ENCODE peak calls at places on chromosomes 7 and 10, in five cellular contexts. D, Q, B, O and J are unnamed samples.

GRCh38 chr10:103985726-103986125 is 18.8 kb downstream of the SLK start:
- DNase-seq in D (no peak), Q (no peak), B (no peak), O (no peak), J (no peak)

GRCh38 chr10:88404133-88404532 is 179.0 kb downstream of the RNLS start:
- DNase-seq in D (no peak), Q (no peak), B (no peak), O (no peak), J (no peak)

GRCh38 chr7:151367304-151367703 is 25.7 kb downstream of the NUB1 start:
- DNase-seq in D (no peak), Q (no peak), B (no peak), O (no peak), J (no peak)

GRCh38 chr7:158943713-158944112 is 87.4 kb downstream of the DYNC2I1 start:
- DNase-seq in D (no peak), Q (no peak), B (no peak), O (no peak), J (no peak)

GRCh38 chr10:50566150-50566549 is 57.6 kb downstream of the SGMS1 start:
- DNase-seq in D (no peak), Q (no peak), B (no peak), O (no peak), J (no peak)

GRCh38 chr10:127563718-127564553 is 14.8 kb downstream of the NPS start:
- DNase-seq in D (no peak), Q (no peak), B (no peak), O (peak), J (no peak)

GRCh38 chr7:129008645-129009414 is 46.1 kb downstream of the TNPO3 start:
- DNase-seq in D (no peak), Q (no peak), B (no peak), O (peak), J (no peak)

GRCh38 chr7:1020849-1021251 is 23.5 kb upstream of the GPR146 start:
- DNase-seq in D (no peak), Q (no peak), B (no peak), O (no peak), J (no peak)

GRCh38 chr10:86086418-86086817 is 280.2 kb downstream of the GRID1 start:
- DNase-seq in D (no peak), Q (no peak), B (no peak), O (no peak), J (no peak)

GRCh38 chr7:154757756-154758155 is 245.2 kb downstream of the PAXIP1 start:
- DNase-seq in D (no peak), Q (no peak), B (no peak), O (no peak), J (no peak)

GRCh38 chr7:111324228-111324627 is 233.3 kb downstream of the LRRN3 start:
- DNase-seq in D (no peak), Q (no peak), B (no peak), O (peak), J (no peak)

GRCh38 chr7:149865437-149865836 is 8.3 kb upstream of the ATP6V0E2 start:
- DNase-seq in D (peak), Q (no peak), B (peak), O (no peak), J (no peak)

GRCh38 chr10:10818082-10818481 is 199.6 kb upstream of the CELF2 start:
- DNase-seq in D (peak), Q (no peak), B (no peak), O (no peak), J (no peak)

GRCh38 chr10:122163182-122164027 is 107.7 kb upstream of the BTBD16 start:
- DNase-seq in D (no peak), Q (no peak), B (no peak), O (no peak), J (no peak)

GRCh38 chr10:74008212-74008731 is 10.4 kb downstream of the VCL start:
- DNase-seq in D (peak), Q (no peak), B (no peak), O (peak), J (no peak)

GRCh38 chr10:100863433-100863832 is 49.3 kb upstream of the SLF2 start:
- DNase-seq in D (no peak), Q (no peak), B (peak), O (no peak), J (no peak)

GRCh38 chr7:151429555-151430331 is 10.2 kb downstream of the CRYGN start:
- DNase-seq in D (no peak), Q (no peak), B (no peak), O (no peak), J (no peak)

GRCh38 chr10:47165711-47166404 is 134.1 kb upstream of the GDF10 start:
- DNase-seq in D (peak), Q (no peak), B (peak), O (no peak), J (no peak)

GRCh38 chr7:121041516-121042148 is 53.1 kb downstream of the CPED1 start:
- DNase-seq in D (no peak), Q (no peak), B (no peak), O (no peak), J (no peak)

GRCh38 chr7:44534087-44534486 is 7.0 kb downstream of the NPC1L1 start:
- DNase-seq in D (no peak), Q (no peak), B (no peak), O (no peak), J (no peak)

GRCh38 chr10:103458720-103459119 is at the start of gene CALHM1:
- DNase-seq in D (no peak), Q (peak), B (no peak), O (peak), J (no peak)

GRCh38 chr10:29229258-29229705 is 59.6 kb upstream of the LYZL1 start:
- DNase-seq in D (no peak), Q (no peak), B (no peak), O (no peak), J (no peak)

GRCh38 chr7:129986600-129986999 is 33.8 kb upstream of the UBE2H start:
- DNase-seq in D (no peak), Q (no peak), B (no peak), O (no peak), J (no peak)

GRCh38 chr7:27996141-27996540 is 184.5 kb downstream of the JAZF1 start:
- DNase-seq in D (no peak), Q (no peak), B (no peak), O (no peak), J (no peak)

GRCh38 chr7:27992092-27992491 is 188.5 kb downstream of the JAZF1 start:
- DNase-seq in D (no peak), Q (no peak), B (no peak), O (no peak), J (no peak)

GRCh38 chr7:27995228-27995627 is 185.4 kb downstream of the JAZF1 start:
- DNase-seq in D (no peak), Q (no peak), B (no peak), O (no peak), J (no peak)

GRCh38 chr7:27992755-27993478 is 187.7 kb downstream of the JAZF1 start:
- DNase-seq in D (no peak), Q (no peak), B (no peak), O (no peak), J (no peak)

GRCh38 chr7:27994639-27995038 is 186.0 kb downstream of the JAZF1 start:
- DNase-seq in D (peak), Q (no peak), B (no peak), O (no peak), J (no peak)
- TF ChIP-seq CTCF in D (no peak), Q (no peak), B (no peak), O (no peak), J (no peak)

GRCh38 chr10:34286136-34286739 is 528.9 kb downstream of the PARD3 start:
- DNase-seq in D (no peak), Q (no peak), B (no peak), O (no peak), J (no peak)

GRCh38 chr10:34281661-34282060 is 533.4 kb downstream of the PARD3 start:
- DNase-seq in D (no peak), Q (no peak), B (no peak), O (no peak), J (no peak)

GRCh38 chr10:34275626-34276025 is 539.5 kb downstream of the PARD3 start:
- DNase-seq in D (no peak), Q (no peak), B (no peak), O (no peak), J (no peak)

GRCh38 chr10:34282186-34282585 is 532.9 kb downstream of the PARD3 start:
- DNase-seq in D (no peak), Q (no peak), B (no peak), O (no peak), J (no peak)

DNA sequence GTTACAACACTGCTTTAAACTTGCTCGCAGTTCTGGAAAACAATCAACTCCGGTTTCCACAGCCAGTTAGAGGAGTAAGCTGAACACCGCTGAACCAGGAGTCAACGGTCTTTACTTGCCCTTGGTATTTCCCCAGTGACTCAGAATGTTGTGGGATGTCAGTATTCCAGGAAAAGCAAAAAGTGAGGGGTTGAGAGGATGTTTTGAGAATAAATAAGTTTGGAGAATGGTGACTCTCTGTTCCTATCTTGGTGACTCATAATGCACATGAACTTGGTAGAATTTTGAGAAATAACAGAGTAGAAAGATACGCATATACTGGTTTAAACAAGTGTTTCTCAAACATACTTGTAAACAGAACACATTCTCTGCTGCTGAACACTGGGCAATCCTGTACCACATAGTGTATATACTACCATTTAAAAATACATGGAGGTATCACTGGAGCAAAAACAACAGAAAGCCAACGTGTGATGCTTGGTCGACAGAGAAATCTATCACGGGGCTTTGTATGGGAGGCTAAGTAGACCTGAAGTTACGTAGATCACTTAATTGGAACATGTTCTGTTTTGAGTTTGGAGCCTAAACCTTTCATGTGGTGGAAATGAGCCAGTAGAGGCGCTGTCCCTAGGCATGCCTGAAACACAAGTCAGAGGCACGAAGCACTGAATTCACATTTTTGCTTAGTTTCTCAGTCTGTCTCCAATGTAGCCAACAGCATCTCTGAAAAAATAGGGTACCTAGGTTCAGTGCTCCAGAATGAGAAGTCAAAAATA is 534.3 kb downstream of the PARD3 start:
- DNase-seq in D (peak), Q (peak), B (no peak), O (no peak), J (peak)
- TF ChIP-seq CTCF in D (peak), Q (no peak), B (no peak), O (no peak), J (no peak)

DNA sequence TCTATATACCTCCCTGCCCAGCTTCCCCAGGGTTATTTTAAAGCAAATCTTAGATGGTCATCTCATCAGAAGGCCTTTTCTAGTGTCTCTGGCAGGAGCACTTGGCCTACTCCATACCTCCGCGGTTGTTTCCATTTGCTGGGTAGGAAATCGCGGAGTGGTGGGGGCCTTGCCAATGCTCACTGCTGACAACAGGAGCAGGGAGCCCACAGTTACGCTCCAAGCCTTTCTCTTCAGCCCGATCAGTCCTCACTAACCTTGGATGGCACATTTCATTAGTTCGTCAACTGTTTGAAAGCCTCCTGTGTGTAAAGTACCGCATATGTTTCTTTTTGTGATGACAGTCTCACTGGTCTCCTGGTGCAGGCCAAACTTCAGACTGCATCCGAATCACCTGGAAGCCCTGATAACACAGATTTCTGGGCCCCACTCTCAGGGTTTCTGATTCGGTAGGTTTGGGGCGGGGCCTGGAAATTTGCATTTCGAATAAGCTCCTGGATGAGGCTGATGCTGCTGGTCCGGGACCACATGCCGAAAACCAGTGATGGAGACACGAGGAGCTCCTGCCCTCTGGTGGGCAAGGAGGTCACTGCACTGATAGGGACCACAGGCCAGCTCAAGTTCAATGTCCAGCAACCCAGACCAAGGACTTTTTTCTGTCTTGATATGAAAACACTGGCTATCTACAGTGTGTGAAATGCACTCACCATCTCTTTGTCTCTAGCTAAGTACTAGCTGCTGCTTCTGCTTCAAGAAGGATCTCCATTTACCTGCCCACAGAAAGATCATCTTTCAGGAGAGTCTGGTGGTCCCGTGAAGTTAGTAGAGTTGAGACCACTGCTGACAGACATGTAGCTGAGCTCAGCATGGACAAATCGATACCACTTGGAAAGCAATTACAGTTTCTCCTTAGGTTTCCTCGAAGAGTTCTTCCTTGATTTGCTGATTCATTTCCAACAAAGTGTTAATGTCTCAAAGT is 14.0 kb downstream of the LRGUK start:
- DNase-seq in D (peak), Q (peak), B (peak), O (peak), J (no peak)
- TF ChIP-seq CTCF in D (peak), Q (peak), B (peak), O (peak), J (peak)

DNA sequence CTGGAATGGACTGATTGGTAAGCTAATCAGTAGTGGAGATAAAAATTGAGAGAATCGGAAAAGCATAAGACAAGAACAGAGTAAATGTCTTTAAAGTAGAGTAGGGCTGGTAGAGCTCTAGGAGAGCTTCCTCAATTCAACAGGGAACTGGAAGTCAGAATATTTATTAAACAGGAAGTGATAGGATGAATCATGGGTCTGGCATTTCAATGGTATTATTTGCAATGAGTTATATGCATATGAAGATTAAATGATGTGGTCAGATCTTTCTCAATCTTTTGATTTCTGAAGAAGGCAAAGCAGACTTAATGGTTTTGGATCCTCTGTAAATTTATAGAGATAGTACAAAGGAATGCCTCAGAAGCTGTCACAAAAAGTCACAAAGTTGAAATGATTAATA is 349.0 kb downstream of the HPSE2 start:
- DNase-seq in D (peak), Q (peak), B (no peak), O (no peak), J (no peak)
- TF ChIP-seq CTCF in D (no peak), Q (no peak), B (no peak), O (no peak), J (no peak)

GRCh38 chr7:134458806-134459698 is at the start of gene AKR1B1:
- DNase-seq in D (peak), Q (peak), B (peak), O (peak), J (peak)
- TF ChIP-seq CTCF in D (peak), Q (peak), B (peak), O (peak), J (peak)

DNA sequence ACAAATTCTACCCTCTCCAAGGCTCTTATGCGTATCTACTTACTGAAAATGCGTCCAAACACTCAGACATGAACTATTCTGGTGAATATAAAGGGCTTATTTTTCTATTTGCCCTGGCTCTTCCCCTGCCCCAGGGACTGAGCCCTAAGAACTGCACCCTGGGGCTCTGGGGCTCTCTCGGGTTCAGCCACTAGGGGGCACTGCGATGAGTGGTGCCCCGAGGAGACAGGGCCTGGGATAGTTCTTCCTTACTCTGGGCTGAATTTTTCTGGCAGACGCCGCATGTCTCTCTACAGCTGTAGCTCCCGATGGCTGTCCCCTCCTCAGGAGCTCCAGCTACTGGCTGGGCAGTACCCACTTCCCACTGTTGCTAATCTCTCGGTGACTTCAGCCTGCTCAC is 30.8 kb upstream of the GSDME start:
- DNase-seq in D (no peak), Q (no peak), B (no peak), O (no peak), J (no peak)
- TF ChIP-seq CTCF in D (peak), Q (peak), B (peak), O (peak), J (peak)

DNA sequence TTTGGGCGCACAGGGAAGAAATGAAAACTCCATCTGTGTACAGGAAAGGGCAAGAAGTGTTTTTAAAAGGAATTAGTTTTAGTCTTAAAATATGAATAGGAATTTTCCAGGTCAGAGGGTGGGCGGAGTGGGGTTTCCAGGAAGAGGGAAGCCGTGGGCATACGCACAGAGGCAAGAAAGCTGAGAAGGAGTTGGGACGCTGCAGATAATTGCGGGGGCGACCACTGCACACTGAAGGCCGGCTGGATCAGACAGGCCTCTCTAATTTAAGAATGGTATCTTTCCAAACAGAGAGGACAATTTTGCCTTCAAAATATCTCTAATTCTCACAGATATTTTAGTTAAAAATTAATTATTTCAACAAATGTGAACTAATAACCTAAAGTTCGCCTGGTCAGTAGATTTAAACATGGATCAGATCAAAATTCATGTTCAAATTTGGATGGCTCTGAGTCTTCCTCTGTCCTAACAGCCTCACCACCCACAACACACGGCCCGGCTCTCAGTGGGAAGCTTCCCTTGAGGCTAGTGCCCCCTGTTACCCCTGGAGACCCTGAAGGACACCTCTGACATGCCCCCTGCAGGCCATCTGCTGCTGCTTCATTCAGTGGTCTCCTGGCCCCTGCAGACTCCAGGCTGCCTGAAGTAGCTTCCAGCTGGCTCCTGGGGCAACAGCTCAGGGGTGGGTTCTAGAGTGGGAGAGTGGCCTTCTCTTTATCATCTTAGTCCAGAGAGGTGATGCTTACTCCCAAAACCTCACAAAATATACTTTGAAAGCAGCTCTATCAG is 189.3 kb upstream of the INHBA start:
- DNase-seq in D (no peak), Q (no peak), B (no peak), O (peak), J (no peak)
- TF ChIP-seq CTCF in D (no peak), Q (no peak), B (no peak), O (peak), J (no peak)

GRCh38 chr7:76073335-76073990 is 25.6 kb downstream of the MDH2 start:
- DNase-seq in D (no peak), Q (no peak), B (no peak), O (peak), J (no peak)
- TF ChIP-seq CTCF in D (no peak), Q (no peak), B (no peak), O (no peak), J (no peak)